ENCODE peak calls at places on chromosome 6, in eight cellular contexts. G is fibroblast of lung, P is lung, T is right atrium auricular region, D is tibial nerve, M is upper lobe of right lung, N is body of pancreas, F is pancreas. Z is an unnamed sample.

GRCh38 chr6:44229376-44230033 is 6.1 kb downstream of the SLC29A1 start:
- DNase-seq in G (no peak), P (no peak), T (no peak), D (no peak), M (no peak), N (no peak), F (no peak), Z (no peak)

GRCh38 chr6:137159912-137160311 is 13.5 kb downstream of the IL22RA2 start:
- DNase-seq in G (no peak), P (no peak), T (no peak), D (no peak), M (no peak), N (no peak), F (no peak), Z (no peak)

GRCh38 chr6:27161946-27162603 is 85.4 kb upstream of the PRSS16 start:
- DNase-seq in G (peak; percentile 70), P (no peak), T (no peak), D (no peak), M (no peak), N (peak; percentile 36), F (no peak), Z (no peak)

GRCh38 chr6:42569102-42570028 is 5.5 kb downstream of the UBR2 start:
- DNase-seq in G (peak; percentile 97), P (no peak), T (no peak), D (no peak), M (no peak), N (no peak), F (no peak), Z (no peak)

GRCh38 chr6:87251725-87252124 is 70.7 kb upstream of the SMIM8 start:
- DNase-seq in G (no peak), P (no peak), T (no peak), D (no peak), M (no peak), N (no peak), F (no peak), Z (no peak)

GRCh38 chr6:7673063-7673536 is 52.8 kb upstream of the BMP6 start:
- DNase-seq in G (peak; percentile 26), P (peak; percentile 35), T (peak; percentile 63), D (peak; percentile 67), M (peak; percentile 68), N (peak; percentile 10), F (no peak), Z (no peak)

GRCh38 chr6:125310994-125311649 is 9.4 kb upstream of the HDDC2 start:
- DNase-seq in G (peak; percentile 48), P (no peak), T (no peak), D (no peak), M (no peak), N (peak; percentile 48), F (peak; percentile 7), Z (no peak)

GRCh38 chr6:138795809-138796469 is at the start of gene ECT2L:
- DNase-seq in G (peak; percentile 69), P (peak; percentile 74), T (peak; percentile 81), D (peak; percentile 53), M (peak; percentile 73), N (peak; percentile 49), F (no peak), Z (no peak)

GRCh38 chr6:168164462-168165061 is 85.5 kb upstream of the FRMD1 start:
- DNase-seq in G (no peak), P (no peak), T (peak; percentile 11), D (no peak), M (no peak), N (no peak), F (no peak), Z (no peak)

GRCh38 chr6:111573892-111574800 is 31.5 kb downstream of the TRAF3IP2 start:
- DNase-seq in G (peak; percentile 97), P (no peak), T (no peak), D (no peak), M (no peak), N (no peak), F (no peak), Z (no peak)

GRCh38 chr6:150723857-150724256 is 124.2 kb downstream of the PLEKHG1 start:
- DNase-seq in G (peak; percentile 34), P (no peak), T (no peak), D (no peak), M (no peak), N (no peak), F (no peak), Z (no peak)

GRCh38 chr6:34104186-34104585 is 41.7 kb downstream of the GRM4 start:
- DNase-seq in G (no peak), P (no peak), T (no peak), D (no peak), M (no peak), N (no peak), F (no peak), Z (no peak)

GRCh38 chr6:73233048-73233447 is 7.8 kb upstream of the KHDC1L start:
- DNase-seq in G (no peak), P (no peak), T (peak; percentile 32), D (no peak), M (no peak), N (no peak), F (no peak), Z (no peak)

DNA sequence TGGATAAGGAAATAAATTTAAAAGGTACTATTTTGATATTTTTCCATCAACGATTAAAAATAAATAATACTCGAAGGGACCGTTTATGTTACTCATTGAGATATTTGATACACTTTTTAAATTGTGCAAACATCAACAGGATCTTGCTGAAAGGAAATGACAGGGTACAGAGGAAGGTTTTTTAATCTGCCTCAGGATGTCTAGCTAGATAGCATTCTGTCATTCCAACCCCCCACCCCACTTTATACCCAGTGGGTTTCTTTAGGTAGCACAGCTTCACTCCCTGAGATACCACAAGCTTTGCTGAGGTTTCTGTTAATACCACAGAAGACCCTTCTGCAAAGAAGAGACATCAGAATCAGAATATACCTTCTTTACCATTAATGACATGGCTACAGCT is 1.2 kb downstream of the PHACTR2 start:
- DNase-seq in G (no peak), P (no peak), T (no peak), D (no peak), M (no peak), N (no peak), F (no peak), Z (no peak)
- H3K4me3 ChIP-seq in G (peak overlapping the region; percentile 99), P (peak overlapping the region; percentile 50), T (peak overlapping the region; percentile 91), D (peak overlapping the region; percentile 47), M (peak overlapping the region; percentile 70), N (peak overlapping the region; percentile 48), F (peak overlapping the region; percentile 57), Z (peak overlapping the region; percentile 66)

GRCh38 chr6:30760537-30760936 is 16.2 kb upstream of the IER3 start:
- DNase-seq in G (no peak), P (no peak), T (no peak), D (no peak), M (no peak), N (no peak), F (no peak), Z (no peak)

GRCh38 chr6:30763618-30764489 is 19.5 kb upstream of the IER3 start:
- DNase-seq in G (peak; percentile 89), P (no peak), T (no peak), D (no peak), M (no peak), N (peak; percentile 73), F (peak; percentile 50), Z (peak; percentile 56)

GRCh38 chr6:30761791-30762429 is 17.6 kb upstream of the IER3 start:
- DNase-seq in G (no peak), P (no peak), T (no peak), D (no peak), M (no peak), N (no peak), F (no peak), Z (no peak)

GRCh38 chr6:30766461-30767157 is 22.3 kb upstream of the IER3 start:
- DNase-seq in G (no peak), P (no peak), T (no peak), D (no peak), M (no peak), N (no peak), F (no peak), Z (no peak)

GRCh38 chr6:30763155-30763617 is 18.8 kb upstream of the IER3 start:
- DNase-seq in G (no peak), P (no peak), T (no peak), D (no peak), M (no peak), N (no peak), F (no peak), Z (no peak)
- TF ChIP-seq CTCF in G (no peak), P (no peak), T (no peak), D (no peak), M (no peak), N (no peak), F (no peak), Z (no peak)

GRCh38 chr6:152201134-152201533 is 393.7 kb downstream of the ESR1 start:
- DNase-seq in G (no peak), P (no peak), T (no peak), D (no peak), M (no peak), N (no peak), F (no peak), Z (no peak)
- H3K36me3 ChIP-seq in G (peaks cover 4% of the 10 kb centered on the region), P (peaks cover 45% of the 10 kb centered on the region), T (peaks cover 82% of the 10 kb centered on the region), D (peaks cover 3% of the 10 kb centered on the region), M (peaks cover 88% of the 10 kb centered on the region), N (no peaks in the 10 kb centered on the region), F (peaks cover 53% of the 10 kb centered on the region), Z (no peaks in the 10 kb centered on the region)

GRCh38 chr6:14367296-14367695 is 249.7 kb downstream of the CD83 start:
- DNase-seq in G (no peak), P (no peak), T (no peak), D (no peak), M (no peak), N (no peak), F (no peak), Z (no peak)
- H3K4me3 ChIP-seq in G (no peak overlapping the region), P (no peak overlapping the region), T (no peak overlapping the region), D (no peak overlapping the region), M (no peak overlapping the region), N (no peak overlapping the region), F (no peak overlapping the region), Z (no peak overlapping the region)

DNA sequence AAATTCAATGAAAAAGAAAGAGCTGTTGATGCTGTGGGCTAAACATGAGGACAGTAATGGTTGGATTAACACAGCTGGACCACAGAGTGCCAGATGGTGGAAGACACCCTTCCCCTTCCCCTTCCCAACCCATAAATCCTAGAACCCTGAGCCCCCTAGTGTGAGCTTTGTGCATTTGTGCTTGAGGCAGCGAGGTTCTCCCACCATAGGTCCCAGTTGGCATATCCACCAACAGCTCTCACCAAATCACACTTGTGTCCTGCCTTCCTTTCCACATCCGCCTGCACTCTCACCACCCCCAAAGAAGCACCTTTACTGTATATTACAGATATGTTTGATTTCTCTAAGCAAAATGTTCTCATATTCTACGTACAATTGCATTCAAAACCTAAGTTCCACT is 32.8 kb upstream of the HBS1L start:
- DNase-seq in G (no peak), P (no peak), T (no peak), D (no peak), M (no peak), N (no peak), F (no peak), Z (no peak)
- TF ChIP-seq CTCF in G (no peak), P (no peak), T (no peak), D (no peak), M (no peak), N (no peak), F (no peak), Z (peak; percentile 11)

GRCh38 chr6:24464253-24465038 is 24.9 kb downstream of the GPLD1 start:
- DNase-seq in G (no peak), P (no peak), T (peak; percentile 49), D (no peak), M (no peak), N (no peak), F (no peak), Z (no peak)
- H3K36me3 ChIP-seq in G (no peaks in the 10 kb centered on the region), P (no peaks in the 10 kb centered on the region), T (no peaks in the 10 kb centered on the region), D (no peaks in the 10 kb centered on the region), M (no peaks in the 10 kb centered on the region), N (no peaks in the 10 kb centered on the region), F (no peaks in the 10 kb centered on the region), Z (no peaks in the 10 kb centered on the region)

Z was measured in kidney epithelial cell.